ENCODE peak calls at places on chromosomes 7 and 10, in ten cellular contexts. Y is A172; F is IMR-90; N is naive thymus-derived CD8-positive, alpha-beta T cell; T is stimulated activated naive B cell treated with anti-CD40 and anti-IgM and Interleukin-4, amounts not matched to agents 10 μg/mL and 1 μg/mL and 100 μg/mL, for 72 hours; O is Calu3; H is HTR-8/SVneo; E is posterior vena cava; X is effector memory CD4-positive, alpha-beta T cell; Q is stimulated activated CD8-positive, alpha-beta memory T cell treated with anti-CD3 and anti-CD28 coated beads, Interleukin-12 subunit alpha, Interleukin-12 subunit beta, amount 100 ng/mL, for 1 hour. A is an unnamed sample.

GRCh38 chr10:97771913-97772823 is at the start of gene SFRP5:
- DNase-seq in Y (no peak), F (no peak), N (no peak), T (no peak), O (no peak), H (no peak), E (no peak), X (no peak), Q (no peak), A (no peak)

GRCh38 chr10:86363184-86363832 is 3.3 kb downstream of the GRID1 start:
- DNase-seq in Y (no peak), F (no peak), N (no peak), T (peak; percentile 17), O (peak; percentile 62), H (no peak), E (peak; percentile 81), X (no peak), Q (no peak), A (peak; percentile 73)

GRCh38 chr7:114418117-114418516 is 3.5 kb downstream of the FOXP2 start:
- DNase-seq in Y (no peak), F (no peak), N (no peak), T (no peak), O (no peak), H (no peak), E (no peak), X (no peak), Q (no peak), A (no peak)

GRCh38 chr7:140714331-140715040 is 18.0 kb downstream of the NDUFB2 start:
- DNase-seq in Y (no peak), F (no peak), N (no peak), T (no peak), O (no peak), H (no peak), E (no peak), X (no peak), Q (no peak), A (no peak)

GRCh38 chr7:125195156-125195555 is 265.5 kb upstream of the POT1 start:
- DNase-seq in Y (no peak), F (no peak), N (no peak), T (no peak), O (no peak), H (no peak), E (no peak), X (no peak), Q (no peak), A (no peak)

GRCh38 chr7:41188163-41189130 is 514.4 kb downstream of the INHBA start:
- DNase-seq in Y (peak; percentile 92), F (peak; percentile 88), N (no peak), T (no peak), O (peak; percentile 30), H (peak; percentile 64), E (no peak), X (no peak), Q (no peak), A (no peak)

GRCh38 chr10:85826377-85826776 is 540.2 kb downstream of the GRID1 start:
- DNase-seq in Y (no peak), F (no peak), N (no peak), T (no peak), O (no peak), H (no peak), E (no peak), X (no peak), Q (no peak), A (no peak)

GRCh38 chr10:47245731-47246350 is 54.2 kb upstream of the GDF10 start:
- DNase-seq in Y (no peak), F (no peak), N (no peak), T (no peak), O (no peak), H (no peak), E (no peak), X (no peak), Q (no peak), A (no peak)

GRCh38 chr10:87658383-87658795 is 1.3 kb upstream of the PAPSS2 start:
- DNase-seq in Y (no peak), F (peak; percentile 37), N (no peak), T (no peak), O (no peak), H (no peak), E (no peak), X (no peak), Q (no peak), A (no peak)

GRCh38 chr7:151595702-151596340 is 76.1 kb upstream of the RHEB start:
- DNase-seq in Y (no peak), F (no peak), N (no peak), T (no peak), O (peak; percentile 15), H (no peak), E (no peak), X (no peak), Q (no peak), A (no peak)

GRCh38 chr10:67784584-67784983 is 53.4 kb downstream of the DNAJC12 start:
- DNase-seq in Y (no peak), F (peak; percentile 8), N (no peak), T (no peak), O (no peak), H (no peak), E (no peak), X (no peak), Q (no peak), A (no peak)

GRCh38 chr7:4610768-4611467 is 71.2 kb upstream of the FOXK1 start:
- DNase-seq in Y (peak; percentile 82), F (peak; percentile 69), N (peak; percentile 62), T (peak; percentile 36), O (peak; percentile 79), H (peak; percentile 84), E (peak; percentile 53), X (peak; percentile 39), Q (peak; percentile 32), A (peak; percentile 77)

GRCh38 chr10:88923525-88923924 is 29.0 kb downstream of the ACTA2 start:
- DNase-seq in Y (no peak), F (peak; percentile 78), N (no peak), T (no peak), O (no peak), H (no peak), E (no peak), X (no peak), Q (no peak), A (no peak)

GRCh38 chr10:59719374-59719773 is 9.7 kb upstream of the SLC16A9 start:
- DNase-seq in Y (no peak), F (no peak), N (no peak), T (no peak), O (no peak), H (no peak), E (no peak), X (no peak), Q (no peak), A (no peak)

GRCh38 chr10:106919798-106920382 is 244.6 kb downstream of the SORCS1 start:
- DNase-seq in Y (no peak), F (no peak), N (no peak), T (peak; percentile 8), O (no peak), H (no peak), E (no peak), X (no peak), Q (no peak), A (peak; percentile 28)

GRCh38 chr10:131430716-131431402 is 119.3 kb upstream of the TCERG1L start:
- DNase-seq in Y (no peak), F (no peak), N (no peak), T (no peak), O (no peak), H (no peak), E (peak; percentile 73), X (no peak), Q (no peak), A (no peak)

GRCh38 chr7:8639668-8640067 is 206.3 kb downstream of the NXPH1 start:
- DNase-seq in Y (no peak), F (no peak), N (no peak), T (no peak), O (no peak), H (no peak), E (no peak), X (no peak), Q (no peak), A (no peak)

GRCh38 chr7:26861050-26861449 is 3.3 kb downstream of the SKAP2 start:
- DNase-seq in Y (no peak), F (no peak), N (no peak), T (no peak), O (no peak), H (no peak), E (no peak), X (no peak), Q (no peak), A (no peak)

GRCh38 chr7:28613262-28613661 is 200.9 kb downstream of the CREB5 start:
- DNase-seq in Y (peak; percentile 22), F (no peak), N (no peak), T (no peak), O (no peak), H (no peak), E (no peak), X (no peak), Q (no peak), A (no peak)

GRCh38 chr7:43135129-43135528 is 22.7 kb downstream of the HECW1 start:
- DNase-seq in Y (peak; percentile 74), F (no peak), N (no peak), T (no peak), O (no peak), H (no peak), E (no peak), X (no peak), Q (no peak), A (no peak)

GRCh38 chr7:26667514-26668133 is 196.8 kb downstream of the SKAP2 start:
- DNase-seq in Y (peak; percentile 97), F (peak; percentile 90), N (peak; percentile 55), T (peak; percentile 49), O (peak; percentile 92), H (peak; percentile 69), E (no peak), X (peak; percentile 33), Q (peak; percentile 24), A (peak; percentile 37)

GRCh38 chr7:137298464-137298794 is 45.1 kb downstream of the PTN start:
- DNase-seq in Y (no peak), F (no peak), N (no peak), T (no peak), O (no peak), H (no peak), E (no peak), X (no peak), Q (no peak), A (no peak)

GRCh38 chr7:130440527-130441365 is at the start of gene CEP41:
- DNase-seq in Y (peak; percentile 90), F (peak; percentile 96), N (peak; percentile 94), T (peak; percentile 96), O (peak; percentile 98), H (peak; percentile 96), E (peak; percentile 99), X (peak; percentile 84), Q (peak; percentile 83), A (peak; percentile 98)

GRCh38 chr7:35537067-35538023 is 157.6 kb downstream of the HERPUD2 start:
- DNase-seq in Y (peak; percentile 73), F (peak; percentile 47), N (peak; percentile 71), T (peak; percentile 67), O (peak; percentile 89), H (peak; percentile 81), E (peak; percentile 95), X (peak; percentile 61), Q (peak; percentile 63), A (peak; percentile 86)

GRCh38 chr10:73908853-73909611 is 1.9 kb upstream of the PLAU start:
- DNase-seq in Y (peak; percentile 99), F (peak; percentile 100), N (no peak), T (peak; percentile 65), O (peak; percentile 82), H (peak; percentile 78), E (no peak), X (peak; percentile 19), Q (no peak), A (peak; percentile 69)

GRCh38 chr10:114708717-114709352 is 50.8 kb upstream of the ABLIM1 start:
- DNase-seq in Y (peak; percentile 86), F (peak; percentile 89), N (no peak), T (no peak), O (no peak), H (no peak), E (no peak), X (no peak), Q (no peak), A (no peak)

GRCh38 chr7:67754651-67755050 is 758.0 kb downstream of the TYW1 start:
- DNase-seq in Y (peak; percentile 86), F (no peak), N (no peak), T (no peak), O (no peak), H (no peak), E (no peak), X (no peak), Q (no peak), A (no peak)

GRCh38 chr7:55052081-55052480 is 33.3 kb downstream of the EGFR start:
- DNase-seq in Y (peak; percentile 61), F (peak; percentile 96), N (no peak), T (no peak), O (no peak), H (peak; percentile 39), E (no peak), X (no peak), Q (no peak), A (no peak)

A was measured in GM10248.